ENCODE peak calls at places on chromosomes 3 and 15, in four cellular contexts. One of them, this sample, is unnamed.

GRCh38 chr15:41994171-41994650 is 21.9 kb upstream of the EHD4 start:
- DNase-seq in HepG2: no peak
- DNase-seq in GM12878: no peak
- DNase-seq in K562: no peak
- DNase-seq in this sample: no peak

GRCh38 chr3:88987786-88988185 is 119.6 kb upstream of the EPHA3 start:
- DNase-seq in HepG2: no peak
- DNase-seq in GM12878: no peak
- DNase-seq in K562: no peak
- DNase-seq in this sample: no peak

GRCh38 chr15:85692873-85693272 is 101.9 kb downstream of the KLHL25 start:
- DNase-seq in HepG2: no peak
- DNase-seq in GM12878: peak; percentile 95
- DNase-seq in K562: no peak
- DNase-seq in this sample: no peak

GRCh38 chr3:85846940-85847339 is 888.2 kb downstream of the CADM2 start:
- DNase-seq in HepG2: no peak
- DNase-seq in GM12878: no peak
- DNase-seq in K562: no peak
- DNase-seq in this sample: no peak

GRCh38 chr15:72193781-72194396 is 3.7 kb downstream of the GRAMD2A start:
- DNase-seq in HepG2: no peak
- DNase-seq in GM12878: no peak
- DNase-seq in K562: no peak
- DNase-seq in this sample: no peak

GRCh38 chr15:100772478-100773378 is 106.9 kb upstream of the ALDH1A3 start:
- DNase-seq in HepG2: no peak
- DNase-seq in GM12878: no peak
- DNase-seq in K562: no peak
- DNase-seq in this sample: no peak

GRCh38 chr15:42404461-42405235 is 45.3 kb downstream of the CAPN3 start:
- DNase-seq in HepG2: peak; percentile 25
- DNase-seq in GM12878: no peak
- DNase-seq in K562: no peak
- DNase-seq in this sample: no peak

GRCh38 chr15:63605816-63606215 is 8.6 kb downstream of the FBXL22 start:
- DNase-seq in HepG2: no peak
- DNase-seq in GM12878: no peak
- DNase-seq in K562: no peak
- DNase-seq in this sample: no peak

GRCh38 chr15:37888356-37888755 is 46.1 kb upstream of the TMCO5A start:
- DNase-seq in HepG2: no peak
- DNase-seq in GM12878: no peak
- DNase-seq in K562: no peak
- DNase-seq in this sample: no peak

GRCh38 chr3:180283251-180283650 is 246.5 kb upstream of the PEX5L start:
- DNase-seq in HepG2: no peak
- DNase-seq in GM12878: no peak
- DNase-seq in K562: no peak
- DNase-seq in this sample: no peak

GRCh38 chr15:55741592-55742497 is 1.1 kb downstream of the PRTG start:
- DNase-seq in HepG2: peak; percentile 10
- DNase-seq in GM12878: no peak
- DNase-seq in K562: no peak
- DNase-seq in this sample: peak; percentile 37

GRCh38 chr3:197024881-197025735 is 4.5 kb downstream of the MELTF start:
- DNase-seq in HepG2: no peak
- DNase-seq in GM12878: no peak
- DNase-seq in K562: no peak
- DNase-seq in this sample: no peak

GRCh38 chr3:15685927-15686326 is 84.4 kb downstream of the BTD start:
- DNase-seq in HepG2: peak; percentile 12
- DNase-seq in GM12878: no peak
- DNase-seq in K562: no peak
- DNase-seq in this sample: no peak

GRCh38 chr3:8324727-8325126 is 176.9 kb upstream of the LMCD1 start:
- DNase-seq in HepG2: peak; percentile 27
- DNase-seq in GM12878: no peak
- DNase-seq in K562: no peak
- DNase-seq in this sample: peak; percentile 55

GRCh38 chr3:151169700-151170224 is 33.3 kb downstream of the GPR171 start:
- DNase-seq in HepG2: no peak
- DNase-seq in GM12878: no peak
- DNase-seq in K562: no peak
- DNase-seq in this sample: no peak

GRCh38 chr3:195258449-195259145 is 12.4 kb downstream of the XXYLT1 start:
- DNase-seq in HepG2: peak; percentile 9
- DNase-seq in GM12878: no peak
- DNase-seq in K562: no peak
- DNase-seq in this sample: no peak

GRCh38 chr15:92612891-92613290 is 42.7 kb downstream of the FAM174B start:
- DNase-seq in HepG2: no peak
- DNase-seq in GM12878: no peak
- DNase-seq in K562: no peak
- DNase-seq in this sample: no peak

GRCh38 chr3:181230258-181230657 is 240.7 kb upstream of the DNAJC19 start:
- DNase-seq in HepG2: no peak
- DNase-seq in GM12878: no peak
- DNase-seq in K562: no peak
- DNase-seq in this sample: no peak

GRCh38 chr15:38603271-38603670 is 38.7 kb upstream of the RASGRP1 start:
- DNase-seq in HepG2: no peak
- DNase-seq in GM12878: no peak
- DNase-seq in K562: no peak
- DNase-seq in this sample: no peak

GRCh38 chr3:177337548-177338331 is 140.5 kb upstream of the TBL1XR1 start:
- DNase-seq in HepG2: no peak
- DNase-seq in GM12878: peak; percentile 87
- DNase-seq in K562: no peak
- DNase-seq in this sample: no peak

GRCh38 chr15:42081463-42081830 is 12.9 kb downstream of the PLA2G4D start:
- DNase-seq in HepG2: no peak
- DNase-seq in GM12878: no peak
- DNase-seq in K562: no peak
- DNase-seq in this sample: no peak

GRCh38 chr3:31230425-31230824 is 302.3 kb upstream of the STT3B start:
- DNase-seq in HepG2: no peak
- DNase-seq in GM12878: no peak
- DNase-seq in K562: no peak
- DNase-seq in this sample: no peak

GRCh38 chr3:20225769-20226168 is 39.8 kb upstream of the SGO1 start:
- DNase-seq in HepG2: peak; percentile 56
- DNase-seq in GM12878: no peak
- DNase-seq in K562: no peak
- DNase-seq in this sample: peak; percentile 12

GRCh38 chr15:81295466-81296145 is 28.3 kb downstream of the STARD5 start:
- DNase-seq in HepG2: no peak
- DNase-seq in GM12878: no peak
- DNase-seq in K562: no peak
- DNase-seq in this sample: no peak

GRCh38 chr15:81297580-81298575 is 26.1 kb downstream of the STARD5 start:
- DNase-seq in HepG2: no peak
- DNase-seq in GM12878: no peak
- DNase-seq in K562: no peak
- DNase-seq in this sample: no peak

GRCh38 chr15:81296218-81296617 is 27.7 kb downstream of the STARD5 start:
- DNase-seq in HepG2: no peak
- DNase-seq in GM12878: no peak
- DNase-seq in K562: no peak
- DNase-seq in this sample: no peak

GRCh38 chr15:81297147-81297572 is 26.8 kb downstream of the STARD5 start:
- DNase-seq in HepG2: no peak
- DNase-seq in GM12878: no peak
- DNase-seq in K562: no peak
- DNase-seq in this sample: no peak

GRCh38 chr15:81296673-81297072 is 27.3 kb downstream of the STARD5 start:
- DNase-seq in HepG2: no peak
- DNase-seq in GM12878: peak; percentile 95
- DNase-seq in K562: no peak
- DNase-seq in this sample: no peak
- TF ChIP-seq CEBPB in HepG2: no peak
- TF ChIP-seq CEBPB in GM12878: no peak
- TF ChIP-seq CEBPB in K562: no peak
- TF ChIP-seq CEBPB in this sample: no peak

GRCh38 chr15:69673236-69673881 is 220.7 kb downstream of the RPLP1 start:
- DNase-seq in HepG2: no peak
- DNase-seq in GM12878: no peak
- DNase-seq in K562: no peak
- DNase-seq in this sample: no peak
- TF ChIP-seq MYC in HepG2: no peak
- TF ChIP-seq MYC in GM12878: no peak
- TF ChIP-seq MYC in K562: no peak
- TF ChIP-seq MYC in this sample: no peak

GRCh38 chr15:80931721-80932609 is 57.7 kb downstream of the MESD start:
- DNase-seq in HepG2: no peak
- DNase-seq in GM12878: no peak
- DNase-seq in K562: no peak
- DNase-seq in this sample: no peak

GRCh38 chr15:80931191-80931590 is 58.4 kb downstream of the MESD start:
- DNase-seq in HepG2: no peak
- DNase-seq in GM12878: no peak
- DNase-seq in K562: no peak
- DNase-seq in this sample: no peak

GRCh38 chr15:80932989-80933388 is 56.6 kb downstream of the MESD start:
- DNase-seq in HepG2: no peak
- DNase-seq in GM12878: no peak
- DNase-seq in K562: no peak
- DNase-seq in this sample: no peak

GRCh38 chr15:80929225-80929624 is 60.4 kb downstream of the MESD start:
- DNase-seq in HepG2: no peak
- DNase-seq in GM12878: no peak
- DNase-seq in K562: no peak
- DNase-seq in this sample: no peak

GRCh38 chr15:80929689-80930088 is 59.9 kb downstream of the MESD start:
- DNase-seq in HepG2: no peak
- DNase-seq in GM12878: no peak
- DNase-seq in K562: peak; percentile 24
- DNase-seq in this sample: no peak
- H3K4me1 ChIP-seq in HepG2: no peaks in the 10 kb centered on the region
- H3K4me1 ChIP-seq in GM12878: no peaks in the 10 kb centered on the region
- H3K4me1 ChIP-seq in K562: peaks cover 13% of the 10 kb centered on the region
- H3K4me1 ChIP-seq in this sample: no peaks in the 10 kb centered on the region

DNA sequence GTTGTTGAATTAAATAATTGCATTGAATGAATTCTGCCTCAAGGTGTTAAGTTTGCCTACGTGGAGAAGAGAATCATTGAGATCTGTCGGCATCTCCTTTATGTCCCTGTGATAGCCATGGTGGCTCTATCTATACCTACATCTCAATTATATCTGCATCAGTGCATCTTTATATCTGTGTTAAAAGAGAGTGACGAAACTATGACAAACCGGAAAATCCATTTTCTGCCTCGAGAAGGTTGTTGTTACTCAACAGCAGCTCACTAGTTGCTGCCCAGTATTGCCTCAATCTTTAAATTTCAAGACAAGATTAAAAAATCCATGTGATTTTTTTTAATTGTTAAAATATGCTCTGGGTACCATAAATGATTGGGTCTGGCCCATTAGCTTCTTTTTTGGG is 58.7 kb downstream of the GUCA1C start:
- DNase-seq in HepG2: no peak
- DNase-seq in GM12878: no peak
- DNase-seq in K562: no peak
- DNase-seq in this sample: no peak
- TF ChIP-seq CEBPB in HepG2: no peak
- TF ChIP-seq CEBPB in GM12878: no peak
- TF ChIP-seq CEBPB in K562: no peak
- TF ChIP-seq CEBPB in this sample: no peak

This sample was measured in A549.